ENCODE peak calls at places on chromosome 13, in four cellular contexts. I is K562, Z is GM12878, W is HepG2. T is an unnamed sample.

GRCh38 chr13:78398743-78399410 is 204.5 kb downstream of the POU4F1 start:
- DNase-seq in I (no peak), Z (peak), W (no peak), T (no peak)

GRCh38 chr13:95341441-95341840 is 40.2 kb upstream of the ABCC4 start:
- DNase-seq in I (no peak), Z (no peak), W (no peak), T (no peak)

GRCh38 chr13:92829930-92830329 is 396.7 kb upstream of the GPC6 start:
- DNase-seq in I (no peak), Z (no peak), W (no peak), T (no peak)

GRCh38 chr13:102400619-102401125 is 1.2 kb downstream of the FGF14 start:
- DNase-seq in I (no peak), Z (no peak), W (no peak), T (no peak)

GRCh38 chr13:91785435-91786137 is 387.2 kb downstream of the GPC5 start:
- DNase-seq in I (no peak), Z (no peak), W (no peak), T (no peak)

GRCh38 chr13:28850226-28850625 is 30.1 kb downstream of the MTUS2 start:
- DNase-seq in I (no peak), Z (no peak), W (no peak), T (no peak)

GRCh38 chr13:23898101-23898500 is 799 bp upstream of the C1QTNF9B start:
- DNase-seq in I (no peak), Z (no peak), W (no peak), T (no peak)

GRCh38 chr13:37995052-37995451 is 125.5 kb upstream of the TRPC4 start:
- DNase-seq in I (no peak), Z (no peak), W (no peak), T (no peak)

GRCh38 chr13:64369121-64369520 is 2861.0 kb downstream of the PCDH9 start:
- DNase-seq in I (no peak), Z (no peak), W (no peak), T (no peak)

GRCh38 chr13:28463481-28463880 is 31.4 kb downstream of the FLT1 start:
- DNase-seq in I (no peak), Z (no peak), W (no peak), T (no peak)

GRCh38 chr13:94224670-94225069 is 254.8 kb downstream of the DCT start:
- DNase-seq in I (no peak), Z (no peak), W (peak), T (no peak)

GRCh38 chr13:111850976-111851375 is 216.0 kb upstream of the SOX1 start:
- DNase-seq in I (no peak), Z (no peak), W (no peak), T (no peak)

GRCh38 chr13:29849071-29849541 is 1.3 kb downstream of the UBL3 start:
- DNase-seq in I (no peak), Z (no peak), W (peak), T (peak)

GRCh38 chr13:29758591-29759114 is 91.8 kb downstream of the UBL3 start:
- DNase-seq in I (peak), Z (peak), W (peak), T (no peak)

DNA sequence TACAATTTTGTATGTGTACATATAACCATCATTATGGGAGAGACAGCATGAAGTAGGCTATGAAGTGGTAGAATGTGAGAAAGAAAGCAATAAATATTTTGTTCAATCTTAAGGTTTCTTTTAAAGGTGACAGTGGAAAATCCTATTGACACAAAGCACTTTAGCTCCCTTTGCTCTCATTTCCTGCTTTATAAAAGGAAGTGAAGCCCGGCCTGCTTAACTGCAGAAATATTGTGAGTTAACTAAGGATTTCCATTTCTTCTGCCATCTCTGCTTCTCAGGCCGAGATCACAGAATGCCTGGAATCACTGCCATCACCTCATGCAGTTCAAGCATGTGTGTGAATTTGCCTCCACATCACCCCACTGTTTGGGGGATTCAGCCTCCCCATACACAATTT is 83.5 kb downstream of the FRY start:
- DNase-seq in I (no peak), Z (no peak), W (no peak), T (no peak)
- TF ChIP-seq JUNB in I (no peak), Z (no peak), W (no peak), T (no peak)

GRCh38 chr13:51524312-51524711 is 60.0 kb upstream of the WDFY2 start:
- DNase-seq in I (no peak), Z (no peak), W (peak), T (no peak)

GRCh38 chr13:51518847-51519246 is 65.4 kb upstream of the WDFY2 start:
- DNase-seq in I (no peak), Z (no peak), W (no peak), T (no peak)

GRCh38 chr13:51523082-51523518 is 61.2 kb upstream of the WDFY2 start:
- DNase-seq in I (no peak), Z (no peak), W (peak), T (no peak)

GRCh38 chr13:51519839-51520238 is 64.4 kb upstream of the WDFY2 start:
- DNase-seq in I (no peak), Z (no peak), W (peak), T (peak)

DNA sequence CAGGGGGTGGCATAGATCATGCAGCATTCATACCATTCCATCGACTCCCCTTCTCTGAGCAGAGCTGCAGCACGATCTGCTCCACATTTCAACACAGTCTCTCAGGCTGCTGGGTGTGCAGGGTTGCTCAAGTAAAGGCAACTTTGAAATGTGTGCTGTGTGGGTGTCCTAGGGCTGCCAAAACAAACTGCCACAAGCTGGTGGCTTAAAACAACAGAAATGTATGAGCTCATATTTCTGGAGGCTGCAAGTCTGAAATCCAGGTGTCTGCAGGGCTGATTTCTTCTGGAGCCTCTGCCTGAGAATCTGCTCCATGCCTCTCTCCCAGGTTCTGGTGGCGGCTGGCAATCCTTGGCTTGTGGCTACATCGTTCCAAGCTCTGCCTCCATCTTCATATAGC is 63.7 kb upstream of the WDFY2 start:
- DNase-seq in I (no peak), Z (no peak), W (peak), T (no peak)
- TF ChIP-seq POLR2A in I (no peak), Z (no peak), W (no peak), T (no peak)

GRCh38 chr13:24997367-24997967 is 98.5 kb upstream of the PABPC3 start:
- DNase-seq in I (peak), Z (no peak), W (peak), T (peak)

GRCh38 chr13:24998433-24998832 is 97.5 kb upstream of the PABPC3 start:
- DNase-seq in I (no peak), Z (no peak), W (no peak), T (no peak)

DNA sequence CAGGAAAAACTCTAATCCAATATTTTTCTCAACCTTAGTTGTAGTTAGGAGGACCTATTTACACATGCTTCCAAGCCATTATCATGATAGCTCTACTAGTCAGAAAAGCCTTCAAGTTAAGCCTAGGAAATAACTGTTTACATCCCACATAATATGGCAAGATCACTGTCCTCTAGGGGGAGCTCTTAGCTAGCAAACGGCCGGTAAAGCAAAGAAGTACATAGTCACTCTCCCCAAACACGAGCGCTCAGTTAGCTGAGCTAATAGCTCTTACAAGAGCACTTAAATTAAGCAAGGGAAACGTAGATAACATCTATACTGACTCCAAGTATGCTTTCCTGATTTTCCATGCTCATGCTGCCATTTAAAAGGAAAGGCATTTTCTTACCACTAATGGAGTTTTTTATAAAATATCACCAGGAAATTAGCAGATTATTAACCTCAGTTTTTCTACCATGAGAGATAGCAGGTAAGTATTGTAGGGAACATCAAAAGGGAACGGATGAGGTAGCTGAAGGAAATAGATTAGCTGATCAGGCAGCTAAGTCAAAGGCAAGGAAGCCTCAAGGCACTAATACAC is 100.6 kb upstream of the PABPC3 start:
- DNase-seq in I (peak), Z (no peak), W (peak), T (peak)
- TF ChIP-seq JUNB in I (no peak), Z (no peak), W (no peak), T (no peak)

GRCh38 chr13:26253787-26254582 is at the start of gene CDK8:
- DNase-seq in I (peak), Z (peak), W (peak), T (peak)
- TF ChIP-seq POLR2A in I (peak), Z (peak), W (peak), T (peak)

DNA sequence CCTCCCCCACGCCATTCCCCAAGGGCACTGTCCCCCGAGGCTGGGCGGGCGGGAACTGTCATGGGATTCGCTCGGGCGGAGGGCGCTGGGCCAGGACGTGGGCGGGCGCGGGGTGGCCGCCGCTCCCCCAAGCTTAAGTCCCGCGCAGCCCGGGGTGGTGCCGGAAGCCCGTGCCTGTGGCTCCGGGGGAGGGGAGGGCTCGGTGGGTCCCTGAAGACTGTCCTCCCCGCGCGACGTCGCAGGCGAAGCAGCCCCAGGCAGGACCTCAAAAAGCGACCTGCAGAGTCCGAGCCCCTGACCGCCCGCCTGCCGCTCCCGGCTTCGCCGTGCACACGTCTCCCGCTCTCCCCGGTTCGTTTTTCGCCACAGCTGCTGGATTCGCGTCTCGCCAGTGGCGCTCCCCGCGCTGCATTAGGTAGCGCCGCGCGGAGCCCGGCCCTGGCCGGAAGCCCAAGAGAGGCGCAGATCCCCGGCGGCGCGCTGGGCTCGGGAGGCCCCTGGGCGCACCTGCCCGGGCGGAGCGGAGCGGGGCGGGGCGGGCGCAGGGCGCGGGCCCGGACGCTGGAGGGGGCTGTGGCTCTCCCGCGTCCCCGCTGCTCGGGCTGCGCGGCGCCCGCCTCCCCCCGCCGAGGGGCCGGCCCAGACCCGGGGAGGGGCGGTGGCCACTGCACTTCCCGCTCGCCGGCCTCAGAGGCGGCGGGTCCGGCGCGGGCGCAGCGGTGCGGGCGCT is at the start of gene FARP1:
- DNase-seq in I (peak), Z (no peak), W (peak), T (peak)
- TF ChIP-seq JUNB in I (no peak), Z (no peak), W (no peak), T (no peak)

GRCh38 chr13:110232146-110232545 is 74.8 kb downstream of the COL4A1 start:
- DNase-seq in I (no peak), Z (no peak), W (no peak), T (no peak)
- TF ChIP-seq POLR2A in I (no peak), Z (no peak), W (no peak), T (no peak)

GRCh38 chr13:113902536-113902935 is 38.7 kb upstream of the GAS6 start:
- DNase-seq in I (no peak), Z (no peak), W (no peak), T (no peak)

GRCh38 chr13:113900646-113901045 is 36.8 kb upstream of the GAS6 start:
- DNase-seq in I (no peak), Z (no peak), W (no peak), T (no peak)

GRCh38 chr13:113902956-113903355 is 39.1 kb upstream of the GAS6 start:
- DNase-seq in I (no peak), Z (no peak), W (no peak), T (no peak)

GRCh38 chr13:113901642-113902041 is 37.8 kb upstream of the GAS6 start:
- DNase-seq in I (no peak), Z (no peak), W (no peak), T (no peak)

DNA sequence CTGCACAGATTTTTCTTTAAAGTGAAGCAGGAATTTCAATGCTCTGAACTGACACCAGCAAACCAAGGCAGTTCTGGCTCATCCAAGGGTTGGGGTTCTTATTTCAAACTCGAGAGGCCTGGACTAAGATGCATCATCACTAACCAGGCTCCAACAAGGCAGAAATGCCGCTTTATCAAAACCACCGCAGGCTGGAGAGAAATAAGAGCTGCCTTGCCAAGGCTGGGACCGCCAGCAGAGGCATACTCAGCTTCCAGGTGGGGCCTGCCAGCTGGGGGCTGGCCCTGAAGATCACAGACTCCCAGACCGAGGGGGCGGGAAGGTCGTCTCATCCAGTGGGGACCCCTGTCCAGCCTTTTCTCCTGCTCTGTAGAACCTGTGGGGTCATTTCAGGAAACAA is 37.4 kb upstream of the GAS6 start:
- DNase-seq in I (no peak), Z (no peak), W (no peak), T (no peak)
- TF ChIP-seq JUNB in I (no peak), Z (no peak), W (no peak), T (no peak)

GRCh38 chr13:40664100-40665060 is 2.1 kb downstream of the FOXO1 start:
- DNase-seq in I (peak), Z (no peak), W (peak), T (peak)
- TF ChIP-seq POLR2A in I (no peak), Z (no peak), W (peak), T (no peak)

GRCh38 chr13:46184277-46184699 is 2.3 kb upstream of the LCP1 start:
- DNase-seq in I (peak), Z (no peak), W (peak), T (peak)

GRCh38 chr13:46182491-46182877 is 507 bp upstream of the LCP1 start:
- DNase-seq in I (no peak), Z (no peak), W (no peak), T (no peak)

GRCh38 chr13:46185634-46186033 is 3.7 kb upstream of the LCP1 start:
- DNase-seq in I (no peak), Z (no peak), W (no peak), T (no peak)

GRCh38 chr13:46181799-46182490 is at the start of gene LCP1:
- DNase-seq in I (peak), Z (peak), W (no peak), T (no peak)

DNA sequence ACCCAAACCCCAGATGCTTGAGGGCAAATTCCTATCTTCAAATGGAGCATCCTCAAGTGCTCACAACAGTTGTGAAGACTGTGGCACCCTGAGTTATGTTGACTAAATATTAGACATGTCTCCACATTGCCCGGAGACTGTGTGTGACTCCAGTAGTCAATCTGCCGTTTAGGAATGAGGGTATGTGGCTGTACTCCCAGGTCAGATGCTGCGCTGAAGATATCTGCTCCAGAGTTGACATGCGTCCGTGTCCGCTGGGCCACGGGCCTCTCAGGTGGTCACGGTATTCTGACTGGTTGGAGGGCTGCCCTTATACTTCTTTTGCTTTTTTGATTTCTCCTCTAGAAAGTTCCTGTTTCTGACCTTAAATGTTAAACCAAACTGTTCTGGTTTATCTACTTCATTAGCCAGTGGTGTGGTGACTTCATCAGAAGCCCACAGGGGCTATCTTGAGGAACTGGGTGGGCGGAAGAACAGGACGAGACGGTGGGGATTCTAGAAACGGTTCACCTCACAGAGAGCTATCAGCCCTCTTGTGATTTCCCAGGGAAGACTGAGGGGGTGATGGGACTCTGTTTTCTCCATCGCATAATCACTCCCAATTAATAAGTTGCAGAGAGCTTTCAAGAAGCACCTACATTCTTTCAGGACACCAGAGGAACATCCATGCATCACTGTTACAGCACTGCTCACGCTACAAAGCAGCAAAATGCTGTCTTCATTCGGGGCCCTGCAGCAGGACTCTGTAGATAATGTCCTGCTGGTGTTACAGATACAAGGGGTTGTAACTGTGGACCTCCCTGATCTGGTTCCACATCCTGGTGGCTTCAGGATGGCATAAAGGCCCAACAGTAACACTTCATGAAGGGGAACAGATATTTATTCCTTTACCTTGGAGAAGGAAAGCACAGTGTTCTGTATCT is 1.3 kb upstream of the LCP1 start:
- DNase-seq in I (peak), Z (no peak), W (no peak), T (no peak)
- TF ChIP-seq JUNB in I (no peak), Z (peak), W (no peak), T (no peak)

T was measured in A549.